ENCODE peak calls at places on chromosomes 5 and 9, in nine cellular contexts. One of them, this sample, is unnamed.
A peak's percentile ranks its signal among the peaks of the same experiment; 100 is the strongest.

GRCh38 chr9:89223398-89223977 is 44.9 kb upstream of the SHC3 start:
- DNase-seq in neural progenitor cell: no peak
- DNase-seq in cardiac muscle cell: no peak
- DNase-seq in body of pancreas: no peak
- DNase-seq in adrenal gland: no peak
- DNase-seq in GM12878: no peak
- DNase-seq in mammary epithelial cell: no peak
- DNase-seq in tibial artery: no peak
- DNase-seq in left ventricle myocardium inferior: no peak
- DNase-seq in this sample: no peak

GRCh38 chr5:36502608-36503007 is 103.8 kb upstream of the SLC1A3 start:
- DNase-seq in neural progenitor cell: no peak
- DNase-seq in cardiac muscle cell: no peak
- DNase-seq in body of pancreas: peak; percentile 18
- DNase-seq in adrenal gland: no peak
- DNase-seq in GM12878: no peak
- DNase-seq in mammary epithelial cell: peak; percentile 77
- DNase-seq in tibial artery: no peak
- DNase-seq in left ventricle myocardium inferior: no peak
- DNase-seq in this sample: no peak

GRCh38 chr5:55191165-55191564 is 18.2 kb upstream of the CDC20B start:
- DNase-seq in neural progenitor cell: no peak
- DNase-seq in cardiac muscle cell: no peak
- DNase-seq in body of pancreas: no peak
- DNase-seq in adrenal gland: no peak
- DNase-seq in GM12878: no peak
- DNase-seq in mammary epithelial cell: peak; percentile 23
- DNase-seq in tibial artery: no peak
- DNase-seq in left ventricle myocardium inferior: no peak
- DNase-seq in this sample: no peak

GRCh38 chr5:90410178-90410762 is 714 bp upstream of the CETN3 start:
- DNase-seq in neural progenitor cell: no peak
- DNase-seq in cardiac muscle cell: no peak
- DNase-seq in body of pancreas: no peak
- DNase-seq in adrenal gland: no peak
- DNase-seq in GM12878: no peak
- DNase-seq in mammary epithelial cell: no peak
- DNase-seq in tibial artery: no peak
- DNase-seq in left ventricle myocardium inferior: no peak
- DNase-seq in this sample: no peak

GRCh38 chr5:34957857-34958690 is 28.7 kb downstream of the DNAJC21 start:
- DNase-seq in neural progenitor cell: peak; percentile 46
- DNase-seq in cardiac muscle cell: peak; percentile 37
- DNase-seq in body of pancreas: peak; percentile 17
- DNase-seq in adrenal gland: peak; percentile 30
- DNase-seq in GM12878: no peak
- DNase-seq in mammary epithelial cell: no peak
- DNase-seq in tibial artery: no peak
- DNase-seq in left ventricle myocardium inferior: no peak
- DNase-seq in this sample: no peak

GRCh38 chr9:2602704-2603116 is 18.9 kb upstream of the VLDLR start:
- DNase-seq in neural progenitor cell: no peak
- DNase-seq in cardiac muscle cell: peak; percentile 25
- DNase-seq in body of pancreas: no peak
- DNase-seq in adrenal gland: no peak
- DNase-seq in GM12878: peak; percentile 49
- DNase-seq in mammary epithelial cell: no peak
- DNase-seq in tibial artery: no peak
- DNase-seq in left ventricle myocardium inferior: no peak
- DNase-seq in this sample: no peak

GRCh38 chr5:115888027-115888426 is 46.3 kb downstream of the AP3S1 start:
- DNase-seq in neural progenitor cell: no peak
- DNase-seq in cardiac muscle cell: no peak
- DNase-seq in body of pancreas: no peak
- DNase-seq in adrenal gland: no peak
- DNase-seq in GM12878: no peak
- DNase-seq in mammary epithelial cell: no peak
- DNase-seq in tibial artery: no peak
- DNase-seq in left ventricle myocardium inferior: no peak
- DNase-seq in this sample: no peak

GRCh38 chr9:125650271-125650737 is 56.7 kb downstream of the MAPKAP1 start:
- DNase-seq in neural progenitor cell: no peak
- DNase-seq in cardiac muscle cell: no peak
- DNase-seq in body of pancreas: no peak
- DNase-seq in adrenal gland: no peak
- DNase-seq in GM12878: peak; percentile 96
- DNase-seq in mammary epithelial cell: peak; percentile 86
- DNase-seq in tibial artery: no peak
- DNase-seq in left ventricle myocardium inferior: no peak
- DNase-seq in this sample: no peak

GRCh38 chr5:102856374-102856748 is 101.3 kb downstream of the PAM start:
- DNase-seq in neural progenitor cell: no peak
- DNase-seq in cardiac muscle cell: no peak
- DNase-seq in body of pancreas: no peak
- DNase-seq in adrenal gland: no peak
- DNase-seq in GM12878: no peak
- DNase-seq in mammary epithelial cell: peak; percentile 48
- DNase-seq in tibial artery: no peak
- DNase-seq in left ventricle myocardium inferior: no peak
- DNase-seq in this sample: no peak

GRCh38 chr5:173891367-173891766 is 3.2 kb downstream of the CPEB4 start:
- DNase-seq in neural progenitor cell: no peak
- DNase-seq in cardiac muscle cell: no peak
- DNase-seq in body of pancreas: no peak
- DNase-seq in adrenal gland: no peak
- DNase-seq in GM12878: no peak
- DNase-seq in mammary epithelial cell: no peak
- DNase-seq in tibial artery: no peak
- DNase-seq in left ventricle myocardium inferior: no peak
- DNase-seq in this sample: no peak

GRCh38 chr5:119275873-119276214 is 80.0 kb upstream of the TNFAIP8 start:
- DNase-seq in neural progenitor cell: no peak
- DNase-seq in cardiac muscle cell: no peak
- DNase-seq in body of pancreas: no peak
- DNase-seq in adrenal gland: no peak
- DNase-seq in GM12878: peak; percentile 75
- DNase-seq in mammary epithelial cell: no peak
- DNase-seq in tibial artery: no peak
- DNase-seq in left ventricle myocardium inferior: no peak
- DNase-seq in this sample: no peak

GRCh38 chr9:74496819-74497749 is at the start of gene RORB:
- DNase-seq in neural progenitor cell: peak; percentile 95
- DNase-seq in cardiac muscle cell: peak; percentile 86
- DNase-seq in body of pancreas: peak; percentile 34
- DNase-seq in adrenal gland: peak; percentile 75
- DNase-seq in GM12878: no peak
- DNase-seq in mammary epithelial cell: peak; percentile 53
- DNase-seq in tibial artery: peak; percentile 37
- DNase-seq in left ventricle myocardium inferior: peak; percentile 77
- DNase-seq in this sample: peak; percentile 22

GRCh38 chr9:16515879-16516289 is 354.6 kb downstream of the BNC2 start:
- DNase-seq in neural progenitor cell: peak; percentile 72
- DNase-seq in cardiac muscle cell: peak; percentile 35
- DNase-seq in body of pancreas: no peak
- DNase-seq in adrenal gland: no peak
- DNase-seq in GM12878: no peak
- DNase-seq in mammary epithelial cell: no peak
- DNase-seq in tibial artery: no peak
- DNase-seq in left ventricle myocardium inferior: no peak
- DNase-seq in this sample: no peak

GRCh38 chr5:178794433-178794832 is 64.0 kb upstream of the ZNF354A start:
- DNase-seq in neural progenitor cell: no peak
- DNase-seq in cardiac muscle cell: no peak
- DNase-seq in body of pancreas: no peak
- DNase-seq in adrenal gland: no peak
- DNase-seq in GM12878: no peak
- DNase-seq in mammary epithelial cell: no peak
- DNase-seq in tibial artery: no peak
- DNase-seq in left ventricle myocardium inferior: no peak
- DNase-seq in this sample: no peak
- H3K9me3 ChIP-seq in neural progenitor cell: no peaks in the 10 kb centered on the region
- H3K9me3 ChIP-seq in cardiac muscle cell: no peaks in the 10 kb centered on the region
- H3K9me3 ChIP-seq in body of pancreas: no peaks in the 10 kb centered on the region
- H3K9me3 ChIP-seq in adrenal gland: no peaks in the 10 kb centered on the region
- H3K9me3 ChIP-seq in GM12878: no peaks in the 10 kb centered on the region
- H3K9me3 ChIP-seq in mammary epithelial cell: peaks cover 35% of the 10 kb centered on the region
- H3K9me3 ChIP-seq in tibial artery: no peaks in the 10 kb centered on the region
- H3K9me3 ChIP-seq in left ventricle myocardium inferior: no peaks in the 10 kb centered on the region
- H3K9me3 ChIP-seq in this sample: no peaks in the 10 kb centered on the region

GRCh38 chr5:75616961-75617660 is 5.9 kb downstream of the ANKDD1B start:
- DNase-seq in neural progenitor cell: peak; percentile 15
- DNase-seq in cardiac muscle cell: no peak
- DNase-seq in body of pancreas: no peak
- DNase-seq in adrenal gland: no peak
- DNase-seq in GM12878: no peak
- DNase-seq in mammary epithelial cell: no peak
- DNase-seq in tibial artery: no peak
- DNase-seq in left ventricle myocardium inferior: no peak
- DNase-seq in this sample: no peak

GRCh38 chr5:75622564-75622963 is 11.3 kb downstream of the ANKDD1B start:
- DNase-seq in neural progenitor cell: no peak
- DNase-seq in cardiac muscle cell: no peak
- DNase-seq in body of pancreas: peak; percentile 56
- DNase-seq in adrenal gland: no peak
- DNase-seq in GM12878: no peak
- DNase-seq in mammary epithelial cell: peak; percentile 95
- DNase-seq in tibial artery: no peak
- DNase-seq in left ventricle myocardium inferior: no peak
- DNase-seq in this sample: no peak

GRCh38 chr5:75623846-75624245 is 12.6 kb downstream of the ANKDD1B start:
- DNase-seq in neural progenitor cell: no peak
- DNase-seq in cardiac muscle cell: peak; percentile 32
- DNase-seq in body of pancreas: no peak
- DNase-seq in adrenal gland: no peak
- DNase-seq in GM12878: no peak
- DNase-seq in mammary epithelial cell: no peak
- DNase-seq in tibial artery: no peak
- DNase-seq in left ventricle myocardium inferior: no peak
- DNase-seq in this sample: no peak

GRCh38 chr5:75617746-75618352 is 6.6 kb downstream of the ANKDD1B start:
- DNase-seq in neural progenitor cell: no peak
- DNase-seq in cardiac muscle cell: no peak
- DNase-seq in body of pancreas: no peak
- DNase-seq in adrenal gland: no peak
- DNase-seq in GM12878: no peak
- DNase-seq in mammary epithelial cell: peak; percentile 17
- DNase-seq in tibial artery: no peak
- DNase-seq in left ventricle myocardium inferior: no peak
- DNase-seq in this sample: no peak

DNA sequence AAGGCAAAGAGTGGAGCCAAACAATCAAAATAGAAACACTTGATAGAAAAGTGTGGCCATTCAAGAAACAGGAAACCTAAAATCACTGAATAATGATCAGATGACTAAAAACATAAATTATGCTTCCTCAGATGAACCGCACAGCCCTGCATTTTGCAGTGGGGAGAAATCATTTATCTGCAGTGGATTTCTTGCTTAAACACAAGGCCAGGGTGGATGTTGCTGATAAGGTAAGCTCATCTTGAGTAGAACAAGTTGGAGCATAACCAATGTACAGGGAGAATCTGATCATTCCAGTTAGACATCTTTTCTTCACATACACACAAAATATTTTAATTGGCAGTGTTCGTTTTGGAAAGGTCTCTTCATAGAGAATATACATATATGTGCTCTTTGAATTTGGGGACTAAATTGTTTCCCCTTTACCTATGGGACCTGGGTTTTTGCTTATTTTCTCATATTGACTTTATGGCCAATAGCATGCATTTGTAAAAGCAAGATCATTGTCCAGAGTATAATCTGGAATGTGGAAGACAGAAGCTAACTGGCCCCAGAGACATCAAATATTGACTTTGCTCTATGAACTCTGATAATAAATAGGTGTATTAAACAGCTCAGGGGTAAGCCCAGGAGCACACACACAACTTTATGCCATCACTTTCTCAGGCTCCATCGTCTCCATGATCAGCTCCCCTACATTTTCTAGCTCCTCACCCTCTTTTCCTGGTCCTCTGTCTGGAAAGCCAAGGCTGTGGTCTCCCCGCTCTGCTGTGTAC is 9.1 kb downstream of the ANKDD1B start:
- DNase-seq in neural progenitor cell: no peak
- DNase-seq in cardiac muscle cell: no peak
- DNase-seq in body of pancreas: no peak
- DNase-seq in adrenal gland: no peak
- DNase-seq in GM12878: no peak
- DNase-seq in mammary epithelial cell: no peak
- DNase-seq in tibial artery: no peak
- DNase-seq in left ventricle myocardium inferior: no peak
- DNase-seq in this sample: no peak
- H3K4me3 ChIP-seq in neural progenitor cell: no peak overlapping the region
- H3K4me3 ChIP-seq in cardiac muscle cell: no peak overlapping the region
- H3K4me3 ChIP-seq in body of pancreas: no peak overlapping the region
- H3K4me3 ChIP-seq in adrenal gland: no peak overlapping the region
- H3K4me3 ChIP-seq in GM12878: no peak overlapping the region
- H3K4me3 ChIP-seq in mammary epithelial cell: no peak overlapping the region
- H3K4me3 ChIP-seq in tibial artery: no peak overlapping the region
- H3K4me3 ChIP-seq in left ventricle myocardium inferior: no peak overlapping the region
- H3K4me3 ChIP-seq in this sample: no peak overlapping the region

DNA sequence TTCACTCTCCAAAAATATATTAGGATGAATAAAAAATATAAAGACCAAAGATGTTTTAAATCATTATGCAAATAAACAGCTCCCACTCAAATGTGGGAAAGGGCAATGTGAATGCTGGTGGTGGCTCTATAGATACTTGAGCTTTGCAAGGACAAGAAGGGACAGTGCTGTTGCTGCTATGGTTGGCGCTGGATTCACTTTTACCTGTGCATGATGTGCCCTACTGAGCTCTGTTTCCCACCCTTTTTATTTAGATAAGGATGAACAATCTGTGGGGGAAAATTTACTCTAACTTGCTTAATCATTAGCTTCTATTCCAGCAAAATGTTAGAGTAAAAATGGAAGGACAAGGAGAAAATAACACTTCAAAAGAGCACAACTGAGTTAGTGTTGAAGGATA is 1726.8 kb downstream of the MAT2B start:
- DNase-seq in neural progenitor cell: no peak
- DNase-seq in cardiac muscle cell: no peak
- DNase-seq in body of pancreas: no peak
- DNase-seq in adrenal gland: no peak
- DNase-seq in GM12878: no peak
- DNase-seq in mammary epithelial cell: no peak
- DNase-seq in tibial artery: no peak
- DNase-seq in left ventricle myocardium inferior: no peak
- DNase-seq in this sample: no peak
- H3K9me3 ChIP-seq in neural progenitor cell: no peaks in the 10 kb centered on the region
- H3K9me3 ChIP-seq in cardiac muscle cell: no peaks in the 10 kb centered on the region
- H3K9me3 ChIP-seq in body of pancreas: no peaks in the 10 kb centered on the region
- H3K9me3 ChIP-seq in adrenal gland: no peaks in the 10 kb centered on the region
- H3K9me3 ChIP-seq in GM12878: no peaks in the 10 kb centered on the region
- H3K9me3 ChIP-seq in mammary epithelial cell: no peaks in the 10 kb centered on the region
- H3K9me3 ChIP-seq in tibial artery: no peaks in the 10 kb centered on the region
- H3K9me3 ChIP-seq in left ventricle myocardium inferior: peaks cover 11% of the 10 kb centered on the region
- H3K9me3 ChIP-seq in this sample: no peaks in the 10 kb centered on the region

DNA sequence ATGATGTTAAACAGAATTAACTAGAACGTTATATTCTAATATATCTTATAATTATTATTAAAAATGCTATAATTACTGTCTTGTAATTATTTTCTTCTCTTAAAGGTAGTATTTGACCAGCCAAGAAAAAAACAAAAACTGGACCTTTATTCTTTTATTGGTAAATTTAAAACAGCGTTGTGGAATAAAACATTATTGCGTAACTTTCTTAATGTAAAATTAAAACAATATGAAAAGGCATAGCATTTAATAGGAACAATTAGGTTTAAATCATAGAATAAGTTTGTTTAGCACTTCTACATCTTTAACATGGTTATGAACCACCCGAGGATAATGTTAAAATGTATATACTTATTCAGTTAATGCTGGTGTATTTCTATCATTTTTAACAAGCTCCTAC is 574.5 kb upstream of the CDH18 start:
- DNase-seq in neural progenitor cell: no peak
- DNase-seq in cardiac muscle cell: no peak
- DNase-seq in body of pancreas: no peak
- DNase-seq in adrenal gland: no peak
- DNase-seq in GM12878: no peak
- DNase-seq in mammary epithelial cell: no peak
- DNase-seq in tibial artery: no peak
- DNase-seq in left ventricle myocardium inferior: no peak
- DNase-seq in this sample: no peak
- H3K4me3 ChIP-seq in neural progenitor cell: no peak overlapping the region
- H3K4me3 ChIP-seq in cardiac muscle cell: no peak overlapping the region
- H3K4me3 ChIP-seq in body of pancreas: no peak overlapping the region
- H3K4me3 ChIP-seq in adrenal gland: no peak overlapping the region
- H3K4me3 ChIP-seq in GM12878: no peak overlapping the region
- H3K4me3 ChIP-seq in mammary epithelial cell: no peak overlapping the region
- H3K4me3 ChIP-seq in tibial artery: no peak overlapping the region
- H3K4me3 ChIP-seq in left ventricle myocardium inferior: no peak overlapping the region
- H3K4me3 ChIP-seq in this sample: no peak overlapping the region